ENCODE peak calls at places on chromosome 1, in six cellular contexts. G, T, F, R, Y and P are unnamed samples.
A peak's percentile ranks its signal among the peaks of the same experiment; 100 is the strongest.

GRCh38 chr1:245804696-245805095 is 649.9 kb downstream of the KIF26B start:
- DNase-seq in R (no peak), F (no peak), Y (no peak), T (no peak), G (no peak), P (no peak)

GRCh38 chr1:198531891-198532290 is 8.6 kb downstream of the ATP6V1G3 start:
- DNase-seq in R (no peak), Y (no peak), F (no peak), G (no peak), T (no peak), P (no peak)

GRCh38 chr1:153733970-153734369 is 6.1 kb downstream of the INTS3 start:
- DNase-seq in Y (no peak), G (no peak), R (no peak), F (no peak), T (no peak), P (no peak)

GRCh38 chr1:77031101-77031662 is 163.9 kb downstream of the ST6GALNAC5 start:
- DNase-seq in G (no peak), T (no peak), R (no peak), F (peak; percentile 66), Y (no peak), P (no peak)

GRCh38 chr1:157269656-157270375 is 131.6 kb upstream of the ETV3 start:
- DNase-seq in G (no peak), F (no peak), T (no peak), Y (no peak), R (no peak), P (no peak)

GRCh38 chr1:208272311-208272710 is 28.1 kb upstream of the PLXNA2 start:
- DNase-seq in F (no peak), T (no peak), R (no peak), G (no peak), Y (no peak), P (no peak)

GRCh38 chr1:55050283-55050682 is 10.9 kb downstream of the PCSK9 start:
- DNase-seq in F (no peak), R (no peak), Y (no peak), G (no peak), T (no peak), P (no peak)

GRCh38 chr1:9239622-9240401 is 5.2 kb downstream of the H6PD start:
- DNase-seq in Y (peak; percentile 54), G (no peak), T (no peak), R (peak; percentile 22), F (no peak), P (peak; percentile 59)

GRCh38 chr1:198610362-198610761 is 28.5 kb upstream of the PTPRC start:
- DNase-seq in Y (no peak), R (no peak), F (no peak), T (no peak), G (no peak), P (no peak)

GRCh38 chr1:91729621-91730348 is 156.2 kb downstream of the TGFBR3 start:
- DNase-seq in T (no peak), G (no peak), F (no peak), R (no peak), Y (no peak), P (no peak)

GRCh38 chr1:150405660-150406059 is 41.7 kb downstream of the RPRD2 start:
- DNase-seq in G (no peak), T (no peak), R (no peak), Y (no peak), F (no peak), P (no peak)

GRCh38 chr1:76268341-76268740 is 193.8 kb downstream of the ST6GALNAC3 start:
- DNase-seq in T (no peak), F (no peak), G (no peak), R (peak; percentile 76), Y (no peak), P (no peak)

GRCh38 chr1:59007820-59008598 is 224.2 kb upstream of the JUN start:
- DNase-seq in F (no peak), T (no peak), R (no peak), Y (no peak), G (no peak), P (no peak)

GRCh38 chr1:77683142-77683835 is 831 bp upstream of the ZZZ3 start:
- DNase-seq in Y (peak; percentile 90), G (peak; percentile 62), F (peak; percentile 69), T (peak; percentile 92), R (peak; percentile 94), P (peak; percentile 93)

GRCh38 chr1:151902858-151903257 is 6.5 kb downstream of the THEM4 start:
- DNase-seq in T (no peak), G (no peak), F (no peak), R (no peak), Y (no peak), P (no peak)

GRCh38 chr1:239357867-239358266 is 28.5 kb upstream of the CHRM3 start:
- DNase-seq in Y (no peak), F (no peak), T (peak; percentile 8), G (no peak), R (no peak), P (no peak)

GRCh38 chr1:61210435-61211012 is 128.2 kb downstream of the NFIA start:
- DNase-seq in R (no peak), T (no peak), F (no peak), Y (no peak), G (no peak), P (no peak)

GRCh38 chr1:235878082-235878781 is 11.5 kb upstream of the LYST start:
- DNase-seq in G (no peak), Y (no peak), R (no peak), T (no peak), F (no peak), P (no peak)

GRCh38 chr1:206505702-206506375 is 1.5 kb upstream of the RASSF5 start:
- DNase-seq in Y (no peak), T (peak; percentile 51), R (peak; percentile 34), F (no peak), G (no peak), P (no peak)
- H3K27me3 ChIP-seq in Y (no peaks in the 10 kb centered on the region), T (no peaks in the 10 kb centered on the region), R (no peaks in the 10 kb centered on the region), F (no peaks in the 10 kb centered on the region), G (no peaks in the 10 kb centered on the region), P (peaks cover 26% of the 10 kb centered on the region)

GRCh38 chr1:205568135-205568468 is 63.6 kb downstream of the CDK18 start:
- DNase-seq in T (no peak), G (no peak), Y (no peak), F (no peak), R (no peak), P (no peak)

GRCh38 chr1:205565799-205566198 is 61.3 kb downstream of the CDK18 start:
- DNase-seq in T (no peak), R (no peak), Y (no peak), F (no peak), G (no peak), P (no peak)

GRCh38 chr1:205567716-205568115 is 63.2 kb downstream of the CDK18 start:
- DNase-seq in T (no peak), R (no peak), F (no peak), Y (no peak), G (no peak), P (no peak)

GRCh38 chr1:205561501-205562203 is 57.2 kb downstream of the CDK18 start:
- DNase-seq in R (no peak), Y (no peak), G (no peak), T (no peak), F (no peak), P (no peak)

GRCh38 chr1:205563927-205564441 is 59.5 kb downstream of the CDK18 start:
- DNase-seq in Y (no peak), R (no peak), G (no peak), F (peak; percentile 36), T (no peak), P (no peak)
- TF ChIP-seq CTCF in Y (no peak), R (no peak), G (no peak), F (no peak), T (no peak), P (no peak)

GRCh38 chr1:229871078-229871676 is 195.9 kb upstream of the GALNT2 start:
- DNase-seq in G (no peak), R (no peak), T (no peak), F (no peak), Y (no peak), P (no peak)

GRCh38 chr1:229874150-229874549 is 192.9 kb upstream of the GALNT2 start:
- DNase-seq in Y (no peak), T (no peak), G (no peak), R (no peak), F (no peak), P (no peak)

GRCh38 chr1:229870381-229870780 is 196.7 kb upstream of the GALNT2 start:
- DNase-seq in T (no peak), R (no peak), Y (no peak), G (no peak), F (no peak), P (no peak)

GRCh38 chr1:229875086-229875485 is 192.0 kb upstream of the GALNT2 start:
- DNase-seq in T (no peak), G (no peak), R (no peak), Y (no peak), F (no peak), P (no peak)

DNA sequence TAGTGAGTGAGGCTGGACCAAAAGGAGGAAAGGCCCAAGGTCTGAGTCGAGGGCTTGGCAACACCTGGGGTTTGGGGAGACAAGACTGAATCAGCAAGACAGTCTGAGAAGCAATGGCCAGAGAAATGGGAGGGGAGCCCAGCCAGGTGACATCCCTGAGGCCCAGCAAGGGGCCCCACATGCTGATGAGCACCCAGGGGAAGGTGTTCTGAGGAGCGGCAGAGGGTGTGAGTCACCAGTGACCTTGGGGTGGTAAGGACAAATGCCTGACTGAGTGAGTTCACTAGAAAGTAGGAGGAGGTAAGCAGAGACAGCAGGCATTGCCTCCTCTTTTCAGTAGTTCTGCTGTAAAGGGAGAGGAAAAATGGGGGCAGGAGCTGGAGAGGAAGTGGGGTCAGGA is 192.4 kb upstream of the GALNT2 start:
- DNase-seq in F (no peak), Y (no peak), G (no peak), R (no peak), T (no peak), P (no peak)
- H3K4me3 ChIP-seq in F (no peak overlapping the region), Y (no peak overlapping the region), G (no peak overlapping the region), R (no peak overlapping the region), T (no peak overlapping the region), P (no peak overlapping the region)

DNA sequence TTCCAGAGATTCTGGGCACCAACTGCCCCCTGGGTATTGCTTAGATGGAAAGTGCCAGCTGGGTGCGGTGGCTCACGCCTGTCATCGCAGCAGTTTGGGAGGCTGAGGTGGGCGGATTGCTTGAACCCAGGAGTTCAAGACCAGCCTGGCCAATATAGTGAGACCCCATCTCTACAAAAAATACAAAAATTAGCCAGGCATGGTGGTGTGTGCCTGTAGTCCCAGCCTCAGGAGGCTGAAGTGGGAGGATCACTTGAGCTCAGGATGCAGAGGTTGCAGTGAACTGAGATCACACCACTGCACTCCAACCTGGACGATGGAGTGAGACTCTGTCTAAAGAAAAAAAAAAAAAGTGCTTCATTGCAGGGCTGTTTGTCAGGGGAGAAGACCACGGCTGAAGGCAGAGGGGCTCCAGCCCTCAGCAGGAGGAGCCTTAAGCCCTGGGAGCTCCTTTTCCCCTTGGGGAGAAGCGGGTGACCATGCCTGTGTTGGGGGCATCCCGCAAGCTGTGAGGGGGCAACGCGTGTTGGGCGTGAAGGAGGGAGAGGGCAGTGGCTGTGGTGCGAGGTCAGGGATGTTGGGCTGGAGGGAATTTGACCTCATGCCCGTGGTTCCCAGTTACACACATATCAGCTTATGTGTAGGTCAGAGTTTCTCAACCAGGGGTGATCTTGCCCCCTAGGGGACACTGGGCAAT is 131.5 kb upstream of the VAMP3 start:
- DNase-seq in F (no peak), T (no peak), Y (no peak), R (no peak), G (no peak), P (no peak)
- H3K27me3 ChIP-seq in F (peaks cover 2% of the 10 kb centered on the region), T (no peaks in the 10 kb centered on the region), Y (no peaks in the 10 kb centered on the region), R (no peaks in the 10 kb centered on the region), G (no peaks in the 10 kb centered on the region), P (no peaks in the 10 kb centered on the region)

GRCh38 chr1:115089443-115090340 is at the start of gene TSPAN2:
- DNase-seq in Y (peak; percentile 59), R (peak; percentile 80), F (no peak), T (peak; percentile 93), G (peak; percentile 62), P (peak; percentile 84)
- TF ChIP-seq CTCF in Y (no peak), R (no peak), F (no peak), T (peak; percentile 35), G (peak; percentile 39), P (peak; percentile 59)